ENCODE peak calls at places on chromosomes 7 and 10, in four cellular contexts. O, L, S and H are unnamed samples.

GRCh38 chr10:129332476-129332875 is 134.6 kb upstream of the MGMT start:
- DNase-seq in L (no peak), O (no peak), S (no peak), H (no peak)

GRCh38 chr10:115932099-115932498 is 340.9 kb downstream of the GFRA1 start:
- DNase-seq in L (no peak), S (no peak), O (no peak), H (no peak)

GRCh38 chr7:24708244-24708643 is 49.0 kb downstream of the GSDME start:
- DNase-seq in L (no peak), O (no peak), S (no peak), H (no peak)

GRCh38 chr7:50952120-50952519 is 169.4 kb upstream of the GRB10 start:
- DNase-seq in O (no peak), S (no peak), L (no peak), H (no peak)

GRCh38 chr10:5584895-5585516 is 60.2 kb downstream of the CALML3 start:
- DNase-seq in O (no peak), L (peak; percentile 71), S (peak; percentile 63), H (peak; percentile 68)

GRCh38 chr7:8418627-8419245 is 14.7 kb upstream of the NXPH1 start:
- DNase-seq in S (peak; percentile 57), L (peak; percentile 66), O (peak; percentile 39), H (peak; percentile 35)

GRCh38 chr7:50854831-50855230 is 72.1 kb upstream of the GRB10 start:
- DNase-seq in L (no peak), S (no peak), O (no peak), H (no peak)

GRCh38 chr7:117588352-117588794 is 108.5 kb downstream of the CFTR start:
- DNase-seq in O (peak; percentile 90), L (peak; percentile 77), S (no peak), H (no peak)

GRCh38 chr10:104577861-104578480 is 63.1 kb upstream of the SORCS3 start:
- DNase-seq in L (no peak), S (no peak), O (no peak), H (no peak)

GRCh38 chr7:44216521-44217030 is 15.8 kb downstream of the YKT6 start:
- DNase-seq in L (no peak), O (no peak), S (no peak), H (no peak)

GRCh38 chr7:84187813-84188212 is 6.8 kb downstream of the SEMA3A start:
- DNase-seq in S (no peak), O (no peak), L (no peak), H (no peak)

GRCh38 chr10:116536810-116537209 is 8.9 kb upstream of the PNLIP start:
- DNase-seq in S (no peak), L (no peak), O (no peak), H (no peak)

GRCh38 chr7:13920053-13920697 is 69.3 kb downstream of the ETV1 start:
- DNase-seq in S (no peak), L (no peak), O (peak; percentile 88), H (no peak)

GRCh38 chr7:121397346-121397745 is 1.2 kb upstream of the FAM3C start:
- DNase-seq in O (no peak), S (no peak), L (no peak), H (no peak)

GRCh38 chr7:85023066-85023687 is 163.7 kb downstream of the SEMA3D start:
- DNase-seq in S (no peak), L (peak; percentile 58), O (no peak), H (peak; percentile 3)

GRCh38 chr7:85673881-85674280 is 487.0 kb upstream of the SEMA3D start:
- DNase-seq in L (no peak), O (no peak), S (no peak), H (no peak)

GRCh38 chr10:8444630-8445029 is 390.1 kb downstream of the GATA3 start:
- DNase-seq in L (no peak), O (no peak), S (peak; percentile 11), H (no peak)

GRCh38 chr10:51656467-51656866 is 42.9 kb downstream of the CSTF2T start:
- DNase-seq in O (no peak), S (no peak), L (no peak), H (no peak)

GRCh38 chr10:68301790-68302502 is 29.9 kb upstream of the HNRNPH3 start:
- DNase-seq in S (peak; percentile 51), L (peak; percentile 58), O (peak; percentile 59), H (peak; percentile 45)

GRCh38 chr10:100340948-100341847 is 5.8 kb upstream of the SCD start:
- DNase-seq in L (no peak), S (no peak), O (no peak), H (no peak)

GRCh38 chr7:33444501-33444900 is 315.1 kb downstream of the BBS9 start:
- DNase-seq in S (no peak), L (no peak), O (no peak), H (no peak)

GRCh38 chr10:8365935-8366911 is 311.7 kb downstream of the GATA3 start:
- DNase-seq in O (no peak), S (peak; percentile 27), L (peak; percentile 58), H (peak; percentile 15)

GRCh38 chr10:77967611-77968022 is 41.1 kb upstream of the DLG5 start:
- DNase-seq in L (no peak), S (no peak), O (no peak), H (no peak)
- TF ChIP-seq CTCF in L (no peak), S (no peak), O (no peak), H (no peak)

GRCh38 chr10:131310054-131310903 is 1.2 kb downstream of the TCERG1L start:
- DNase-seq in S (no peak), L (no peak), O (no peak), H (no peak)
- TF ChIP-seq CTCF in S (no peak), L (no peak), O (peak; percentile 35), H (no peak)

GRCh38 chr7:134933460-134934068 is 52.7 kb upstream of the AGBL3 start:
- DNase-seq in L (no peak), S (no peak), O (no peak), H (no peak)
- TF ChIP-seq CTCF in L (no peak), S (no peak), O (no peak), H (no peak)

GRCh38 chr10:15262036-15262713 is 93.7 kb upstream of the NMT2 start:
- DNase-seq in O (no peak), L (no peak), S (peak; percentile 25), H (no peak)
- TF ChIP-seq CTCF in O (peak; percentile 59), L (no peak), S (no peak), H (no peak)